ENCODE peak calls at places on chromosomes 6 and 20, in six cellular contexts. B, J, N, K, Q and V are unnamed samples.

GRCh38 chr6:90347411-90347841 is 50.8 kb upstream of the BACH2 start:
- DNase-seq in Q (no peak), J (no peak), K (no peak), B (no peak), N (no peak), V (no peak)

GRCh38 chr20:9068232-9068781 is 580 bp upstream of the PLCB4 start:
- DNase-seq in J (no peak), Q (peak; percentile 86), B (peak; percentile 27), K (no peak), N (no peak), V (peak; percentile 79)

GRCh38 chr6:11224252-11224965 is 8.1 kb downstream of the NEDD9 start:
- DNase-seq in J (peak; percentile 73), K (no peak), N (peak; percentile 35), B (no peak), Q (no peak), V (no peak)

GRCh38 chr20:53652090-53652858 is 58.6 kb upstream of the ZNF217 start:
- DNase-seq in N (no peak), Q (no peak), B (no peak), K (no peak), J (peak; percentile 71), V (no peak)

GRCh38 chr20:11366660-11367059 is 551.0 kb upstream of the BTBD3 start:
- DNase-seq in B (no peak), N (no peak), Q (no peak), J (no peak), K (no peak), V (no peak)

GRCh38 chr20:25470045-25470444 is 62.6 kb downstream of the GINS1 start:
- DNase-seq in K (no peak), Q (no peak), B (no peak), J (peak; percentile 32), N (no peak), V (no peak)

GRCh38 chr6:153778216-153778615 is 260.8 kb upstream of the OPRM1 start:
- DNase-seq in N (no peak), J (no peak), K (no peak), B (no peak), Q (no peak), V (no peak)

GRCh38 chr6:129863664-129864063 is 2.5 kb upstream of the TMEM244 start:
- DNase-seq in K (no peak), J (peak; percentile 10), Q (peak; percentile 10), N (no peak), B (no peak), V (no peak)

GRCh38 chr20:22692119-22692475 is 107.7 kb upstream of the FOXA2 start:
- DNase-seq in N (no peak), Q (no peak), B (no peak), K (no peak), J (no peak), V (no peak)

GRCh38 chr6:2792330-2792729 is 27.1 kb downstream of the WRNIP1 start:
- DNase-seq in B (no peak), N (no peak), Q (no peak), K (no peak), J (no peak), V (no peak)

GRCh38 chr6:90219168-90219985 is 77.3 kb downstream of the BACH2 start:
- DNase-seq in J (peak; percentile 90), N (no peak), K (no peak), Q (peak; percentile 66), B (no peak), V (peak; percentile 66)

GRCh38 chr6:113777601-113778000 is 79.5 kb upstream of the MARCKS start:
- DNase-seq in K (no peak), B (no peak), N (no peak), Q (no peak), J (no peak), V (no peak)

GRCh38 chr6:36025260-36025931 is 955 bp upstream of the SLC26A8 start:
- DNase-seq in N (no peak), J (peak; percentile 68), K (no peak), Q (peak; percentile 51), B (no peak), V (no peak)

GRCh38 chr20:32189691-32190607 is 17.6 kb downstream of the PLAGL2 start:
- DNase-seq in B (no peak), N (peak; percentile 19), Q (peak; percentile 78), J (no peak), K (no peak), V (no peak)

GRCh38 chr20:45952861-45953260 is 18.4 kb downstream of the PCIF1 start:
- DNase-seq in N (no peak), B (no peak), K (no peak), J (no peak), Q (no peak), V (no peak)

GRCh38 chr6:10425973-10426780 is 11.3 kb upstream of the TFAP2A start:
- DNase-seq in N (no peak), J (peak; percentile 23), Q (peak; percentile 79), K (no peak), B (no peak), V (no peak)

GRCh38 chr6:683742-684440 is 9.0 kb downstream of the EXOC2 start:
- DNase-seq in B (no peak), Q (peak; percentile 68), N (no peak), K (no peak), J (peak; percentile 95), V (peak; percentile 73)

GRCh38 chr6:37700266-37700973 is 2.7 kb upstream of the MDGA1 start:
- DNase-seq in J (no peak), N (no peak), B (no peak), Q (no peak), K (no peak), V (no peak)

GRCh38 chr20:1734269-1734858 is 76.8 kb upstream of the SIRPG start:
- DNase-seq in Q (peak; percentile 34), J (no peak), B (no peak), N (no peak), K (no peak), V (no peak)

GRCh38 chr6:26267083-26267589 is 97.9 kb upstream of the BTN3A2 start:
- DNase-seq in N (no peak), K (no peak), Q (no peak), J (no peak), B (no peak), V (no peak)

GRCh38 chr6:37713529-37714119 is 15.9 kb upstream of the MDGA1 start:
- DNase-seq in Q (peak; percentile 69), K (no peak), B (peak; percentile 23), J (peak; percentile 31), N (no peak), V (no peak)

GRCh38 chr6:160523223-160523622 is 140.9 kb downstream of the LPA start:
- DNase-seq in N (no peak), K (no peak), Q (no peak), J (no peak), B (no peak), V (no peak)